ENCODE peak calls at places on chromosome 2, in nine cellular contexts. R, L, F, C, B, O, E, M and V are unnamed samples.

GRCh38 chr2:226050822-226051221 is 651.3 kb downstream of the NYAP2 start:
- DNase-seq in M (peak; percentile 23), C (no peak), F (no peak), O (no peak), B (no peak), E (no peak), L (no peak), R (no peak), V (no peak)

GRCh38 chr2:231727621-231728020 is 19.3 kb downstream of the PTMA start:
- DNase-seq in B (no peak), R (no peak), F (no peak), O (no peak), C (no peak), L (no peak), M (no peak), E (no peak), V (no peak)

GRCh38 chr2:204074434-204074833 is 137.9 kb downstream of the ICOS start:
- DNase-seq in R (no peak), L (no peak), C (no peak), B (no peak), M (no peak), E (no peak), O (no peak), F (no peak), V (no peak)

GRCh38 chr2:46876741-46877384 is 38.7 kb downstream of the MCFD2 start:
- DNase-seq in M (peak; percentile 76), E (peak; percentile 28), O (no peak), C (peak; percentile 56), F (no peak), L (no peak), R (no peak), B (no peak), V (no peak)

GRCh38 chr2:236694125-236694888 is 124.7 kb downstream of the ACKR3 start:
- DNase-seq in B (no peak), C (no peak), L (no peak), M (no peak), F (no peak), O (no peak), E (no peak), R (no peak), V (no peak)

GRCh38 chr2:120734930-120735611 is 597 bp upstream of the GLI2 start:
- DNase-seq in B (no peak), O (no peak), E (no peak), R (no peak), C (no peak), M (no peak), L (no peak), F (no peak), V (peak; percentile 59)

GRCh38 chr2:84636080-84636971 is 120.0 kb downstream of the DNAH6 start:
- DNase-seq in M (no peak), B (no peak), R (no peak), L (no peak), O (no peak), C (no peak), F (no peak), E (no peak), V (no peak)

GRCh38 chr2:38835015-38835601 is 40.6 kb downstream of the DHX57 start:
- DNase-seq in M (peak; percentile 36), C (no peak), R (no peak), F (no peak), E (no peak), O (peak; percentile 9), B (no peak), L (no peak), V (no peak)

GRCh38 chr2:157355618-157356017 is 30.0 kb upstream of the ERMN start:
- DNase-seq in O (no peak), B (no peak), L (no peak), F (no peak), E (no peak), M (peak; percentile 28), R (no peak), C (no peak), V (no peak)

GRCh38 chr2:74778381-74779371 is 55.3 kb upstream of the HK2 start:
- DNase-seq in M (peak; percentile 36), O (peak; percentile 68), R (no peak), E (peak; percentile 49), F (no peak), B (no peak), C (no peak), L (no peak), V (no peak)